ENCODE peak calls at places on chromosomes 4 and X, in nine cellular contexts. One of them, this sample, is unnamed.

GRCh38 chrX:43655151-43655676 is 885 bp upstream of the MAOA start:
- DNase-seq in Peyer's patch: peak; percentile 64
- DNase-seq in tibial artery: peak; percentile 70
- DNase-seq in pancreas: peak; percentile 50
- DNase-seq in adrenal gland: peak; percentile 42
- DNase-seq in breast epithelium: peak; percentile 52
- DNase-seq in A549: peak; percentile 15
- DNase-seq in mucosa of descending colon: no peak
- DNase-seq in lower lobe of right lung: peak; percentile 63
- DNase-seq in this sample: peak; percentile 56

GRCh38 chr4:78459327-78459726 is 92.2 kb upstream of the ANXA3 start:
- DNase-seq in adrenal gland: no peak
- DNase-seq in A549: no peak
- DNase-seq in Peyer's patch: no peak
- DNase-seq in breast epithelium: no peak
- DNase-seq in pancreas: no peak
- DNase-seq in tibial artery: no peak
- DNase-seq in lower lobe of right lung: no peak
- DNase-seq in mucosa of descending colon: no peak
- DNase-seq in this sample: no peak

GRCh38 chr4:177093964-177094363 is 215.7 kb upstream of the NEIL3 start:
- DNase-seq in Peyer's patch: no peak
- DNase-seq in breast epithelium: no peak
- DNase-seq in pancreas: no peak
- DNase-seq in lower lobe of right lung: no peak
- DNase-seq in adrenal gland: no peak
- DNase-seq in mucosa of descending colon: no peak
- DNase-seq in tibial artery: no peak
- DNase-seq in A549: no peak
- DNase-seq in this sample: no peak

GRCh38 chrX:71872542-71873458 is 37.8 kb upstream of the NHSL2 start:
- DNase-seq in adrenal gland: no peak
- DNase-seq in Peyer's patch: no peak
- DNase-seq in A549: no peak
- DNase-seq in lower lobe of right lung: no peak
- DNase-seq in pancreas: no peak
- DNase-seq in breast epithelium: no peak
- DNase-seq in tibial artery: no peak
- DNase-seq in mucosa of descending colon: no peak
- DNase-seq in this sample: no peak

GRCh38 chr4:110854021-110854678 is 231.3 kb upstream of the PITX2 start:
- DNase-seq in breast epithelium: no peak
- DNase-seq in adrenal gland: no peak
- DNase-seq in Peyer's patch: no peak
- DNase-seq in A549: no peak
- DNase-seq in pancreas: no peak
- DNase-seq in tibial artery: no peak
- DNase-seq in lower lobe of right lung: no peak
- DNase-seq in mucosa of descending colon: no peak
- DNase-seq in this sample: peak; percentile 84

GRCh38 chr4:182642831-182643230 is 274.4 kb downstream of the DCTD start:
- DNase-seq in pancreas: no peak
- DNase-seq in mucosa of descending colon: no peak
- DNase-seq in lower lobe of right lung: no peak
- DNase-seq in Peyer's patch: no peak
- DNase-seq in adrenal gland: no peak
- DNase-seq in A549: peak; percentile 0
- DNase-seq in tibial artery: no peak
- DNase-seq in breast epithelium: no peak
- DNase-seq in this sample: peak; percentile 62

GRCh38 chr4:133156096-133156495 is 7.0 kb downstream of the PCDH10 start:
- DNase-seq in lower lobe of right lung: no peak
- DNase-seq in breast epithelium: no peak
- DNase-seq in A549: no peak
- DNase-seq in pancreas: no peak
- DNase-seq in Peyer's patch: no peak
- DNase-seq in tibial artery: no peak
- DNase-seq in adrenal gland: no peak
- DNase-seq in mucosa of descending colon: no peak
- DNase-seq in this sample: no peak

GRCh38 chr4:41297832-41298231 is 41.1 kb downstream of the UCHL1 start:
- DNase-seq in Peyer's patch: no peak
- DNase-seq in breast epithelium: no peak
- DNase-seq in A549: no peak
- DNase-seq in lower lobe of right lung: no peak
- DNase-seq in mucosa of descending colon: no peak
- DNase-seq in pancreas: no peak
- DNase-seq in adrenal gland: no peak
- DNase-seq in tibial artery: no peak
- DNase-seq in this sample: no peak

GRCh38 chr4:188399834-188400233 is 260.6 kb downstream of the TRIML1 start:
- DNase-seq in pancreas: no peak
- DNase-seq in Peyer's patch: no peak
- DNase-seq in lower lobe of right lung: no peak
- DNase-seq in tibial artery: no peak
- DNase-seq in mucosa of descending colon: no peak
- DNase-seq in A549: no peak
- DNase-seq in breast epithelium: no peak
- DNase-seq in adrenal gland: no peak
- DNase-seq in this sample: no peak

GRCh38 chr4:31548823-31549222 is 828.7 kb downstream of the PCDH7 start:
- DNase-seq in lower lobe of right lung: no peak
- DNase-seq in pancreas: no peak
- DNase-seq in breast epithelium: no peak
- DNase-seq in Peyer's patch: no peak
- DNase-seq in tibial artery: no peak
- DNase-seq in adrenal gland: no peak
- DNase-seq in mucosa of descending colon: no peak
- DNase-seq in A549: no peak
- DNase-seq in this sample: no peak

GRCh38 chrX:47156611-47157520 is 11.8 kb downstream of the RBM10 start:
- DNase-seq in Peyer's patch: no peak
- DNase-seq in A549: no peak
- DNase-seq in tibial artery: no peak
- DNase-seq in mucosa of descending colon: no peak
- DNase-seq in adrenal gland: no peak
- DNase-seq in breast epithelium: no peak
- DNase-seq in pancreas: no peak
- DNase-seq in lower lobe of right lung: no peak
- DNase-seq in this sample: no peak

GRCh38 chr4:164926301-164926700 is 49.3 kb downstream of the APELA start:
- DNase-seq in lower lobe of right lung: no peak
- DNase-seq in pancreas: no peak
- DNase-seq in breast epithelium: no peak
- DNase-seq in mucosa of descending colon: no peak
- DNase-seq in Peyer's patch: no peak
- DNase-seq in tibial artery: no peak
- DNase-seq in adrenal gland: no peak
- DNase-seq in A549: no peak
- DNase-seq in this sample: no peak

GRCh38 chr4:19026281-19026680 is 1004.7 kb upstream of the LCORL start:
- DNase-seq in lower lobe of right lung: no peak
- DNase-seq in adrenal gland: no peak
- DNase-seq in breast epithelium: no peak
- DNase-seq in tibial artery: no peak
- DNase-seq in Peyer's patch: no peak
- DNase-seq in mucosa of descending colon: no peak
- DNase-seq in pancreas: peak; percentile 50
- DNase-seq in A549: no peak
- DNase-seq in this sample: peak; percentile 24

GRCh38 chr4:65046496-65047101 is 623.7 kb downstream of the EPHA5 start:
- DNase-seq in pancreas: no peak
- DNase-seq in Peyer's patch: no peak
- DNase-seq in adrenal gland: no peak
- DNase-seq in lower lobe of right lung: no peak
- DNase-seq in breast epithelium: no peak
- DNase-seq in tibial artery: no peak
- DNase-seq in A549: no peak
- DNase-seq in mucosa of descending colon: no peak
- DNase-seq in this sample: no peak

GRCh38 chrX:118100091-118100490 is 16.5 kb downstream of the KLHL13 start:
- DNase-seq in lower lobe of right lung: no peak
- DNase-seq in pancreas: no peak
- DNase-seq in tibial artery: no peak
- DNase-seq in A549: no peak
- DNase-seq in adrenal gland: no peak
- DNase-seq in mucosa of descending colon: no peak
- DNase-seq in Peyer's patch: no peak
- DNase-seq in breast epithelium: no peak
- DNase-seq in this sample: no peak

GRCh38 chr4:122854444-122854843 is 27.8 kb downstream of the FGF2 start:
- DNase-seq in adrenal gland: no peak
- DNase-seq in A549: no peak
- DNase-seq in mucosa of descending colon: no peak
- DNase-seq in breast epithelium: no peak
- DNase-seq in tibial artery: peak; percentile 68
- DNase-seq in Peyer's patch: no peak
- DNase-seq in lower lobe of right lung: no peak
- DNase-seq in pancreas: no peak
- DNase-seq in this sample: no peak

GRCh38 chr4:122851568-122851967 is 24.9 kb downstream of the FGF2 start:
- DNase-seq in Peyer's patch: no peak
- DNase-seq in pancreas: no peak
- DNase-seq in lower lobe of right lung: no peak
- DNase-seq in A549: no peak
- DNase-seq in tibial artery: no peak
- DNase-seq in breast epithelium: no peak
- DNase-seq in adrenal gland: no peak
- DNase-seq in mucosa of descending colon: no peak
- DNase-seq in this sample: no peak

GRCh38 chr4:122857160-122857559 is 30.5 kb downstream of the FGF2 start:
- DNase-seq in lower lobe of right lung: no peak
- DNase-seq in Peyer's patch: no peak
- DNase-seq in adrenal gland: no peak
- DNase-seq in mucosa of descending colon: no peak
- DNase-seq in A549: no peak
- DNase-seq in pancreas: no peak
- DNase-seq in tibial artery: no peak
- DNase-seq in breast epithelium: no peak
- DNase-seq in this sample: no peak

GRCh38 chr4:122855491-122855890 is 28.9 kb downstream of the FGF2 start:
- DNase-seq in pancreas: no peak
- DNase-seq in tibial artery: no peak
- DNase-seq in lower lobe of right lung: no peak
- DNase-seq in breast epithelium: no peak
- DNase-seq in Peyer's patch: no peak
- DNase-seq in A549: no peak
- DNase-seq in adrenal gland: no peak
- DNase-seq in mucosa of descending colon: no peak
- DNase-seq in this sample: no peak

DNA sequence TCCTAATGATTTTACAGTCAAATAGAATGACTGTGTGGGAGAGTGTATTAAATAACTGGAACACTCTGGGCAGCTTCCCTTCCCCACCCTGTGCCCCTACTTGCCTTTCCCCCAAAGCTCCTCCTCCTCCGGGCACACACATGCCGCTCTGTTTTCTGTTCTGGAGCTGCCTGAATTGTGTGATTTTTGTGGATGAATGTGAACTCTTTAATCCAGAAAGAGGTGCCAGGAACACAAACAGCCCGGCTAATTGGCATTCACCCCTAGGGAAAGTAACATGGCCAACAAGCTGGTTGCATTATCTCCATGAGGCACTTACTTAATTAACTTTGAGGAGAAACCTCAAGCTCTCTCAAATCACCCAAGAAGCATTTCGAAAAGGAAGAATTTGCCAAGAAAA is 28.2 kb downstream of the FGF2 start:
- DNase-seq in pancreas: no peak
- DNase-seq in tibial artery: peak; percentile 73
- DNase-seq in Peyer's patch: no peak
- DNase-seq in adrenal gland: no peak
- DNase-seq in lower lobe of right lung: no peak
- DNase-seq in mucosa of descending colon: no peak
- DNase-seq in A549: no peak
- DNase-seq in breast epithelium: no peak
- DNase-seq in this sample: no peak
- H3K4me1 ChIP-seq in pancreas: no peaks in the 10 kb centered on the region
- H3K4me1 ChIP-seq in tibial artery: no peaks in the 10 kb centered on the region
- H3K4me1 ChIP-seq in Peyer's patch: no peaks in the 10 kb centered on the region
- H3K4me1 ChIP-seq in adrenal gland: no peaks in the 10 kb centered on the region
- H3K4me1 ChIP-seq in lower lobe of right lung: peaks cover 9% of the 10 kb centered on the region
- H3K4me1 ChIP-seq in mucosa of descending colon: no peaks in the 10 kb centered on the region
- H3K4me1 ChIP-seq in A549: peaks cover 88% of the 10 kb centered on the region
- H3K4me1 ChIP-seq in breast epithelium: peaks cover 4% of the 10 kb centered on the region
- H3K4me1 ChIP-seq in this sample: no peaks in the 10 kb centered on the region

GRCh38 chr4:4641661-4642180 is 99.9 kb upstream of the STX18 start:
- DNase-seq in breast epithelium: no peak
- DNase-seq in adrenal gland: no peak
- DNase-seq in pancreas: no peak
- DNase-seq in mucosa of descending colon: no peak
- DNase-seq in A549: no peak
- DNase-seq in tibial artery: no peak
- DNase-seq in lower lobe of right lung: no peak
- DNase-seq in Peyer's patch: no peak
- DNase-seq in this sample: no peak
- H3K4me3 ChIP-seq in breast epithelium: no peak overlapping the region
- H3K4me3 ChIP-seq in adrenal gland: no peak overlapping the region
- H3K4me3 ChIP-seq in pancreas: no peak overlapping the region
- H3K4me3 ChIP-seq in mucosa of descending colon: no peak overlapping the region
- H3K4me3 ChIP-seq in A549: no peak overlapping the region
- H3K4me3 ChIP-seq in tibial artery: no peak overlapping the region
- H3K4me3 ChIP-seq in lower lobe of right lung: no peak overlapping the region
- H3K4me3 ChIP-seq in Peyer's patch: no peak overlapping the region
- H3K4me3 ChIP-seq in this sample: no peak overlapping the region

GRCh38 chrX:17527135-17527701 is 152.2 kb downstream of the NHS start:
- DNase-seq in Peyer's patch: no peak
- DNase-seq in pancreas: peak; percentile 49
- DNase-seq in breast epithelium: no peak
- DNase-seq in adrenal gland: peak; percentile 62
- DNase-seq in A549: no peak
- DNase-seq in lower lobe of right lung: peak; percentile 80
- DNase-seq in tibial artery: peak; percentile 79
- DNase-seq in mucosa of descending colon: no peak
- DNase-seq in this sample: no peak
- TF ChIP-seq CTCF in Peyer's patch: no peak
- TF ChIP-seq CTCF in pancreas: no peak
- TF ChIP-seq CTCF in breast epithelium: no peak
- TF ChIP-seq CTCF in adrenal gland: peak; percentile 23
- TF ChIP-seq CTCF in A549: no peak
- TF ChIP-seq CTCF in lower lobe of right lung: no peak
- TF ChIP-seq CTCF in tibial artery: no peak
- TF ChIP-seq CTCF in mucosa of descending colon: no peak
- TF ChIP-seq CTCF in this sample: no peak

DNA sequence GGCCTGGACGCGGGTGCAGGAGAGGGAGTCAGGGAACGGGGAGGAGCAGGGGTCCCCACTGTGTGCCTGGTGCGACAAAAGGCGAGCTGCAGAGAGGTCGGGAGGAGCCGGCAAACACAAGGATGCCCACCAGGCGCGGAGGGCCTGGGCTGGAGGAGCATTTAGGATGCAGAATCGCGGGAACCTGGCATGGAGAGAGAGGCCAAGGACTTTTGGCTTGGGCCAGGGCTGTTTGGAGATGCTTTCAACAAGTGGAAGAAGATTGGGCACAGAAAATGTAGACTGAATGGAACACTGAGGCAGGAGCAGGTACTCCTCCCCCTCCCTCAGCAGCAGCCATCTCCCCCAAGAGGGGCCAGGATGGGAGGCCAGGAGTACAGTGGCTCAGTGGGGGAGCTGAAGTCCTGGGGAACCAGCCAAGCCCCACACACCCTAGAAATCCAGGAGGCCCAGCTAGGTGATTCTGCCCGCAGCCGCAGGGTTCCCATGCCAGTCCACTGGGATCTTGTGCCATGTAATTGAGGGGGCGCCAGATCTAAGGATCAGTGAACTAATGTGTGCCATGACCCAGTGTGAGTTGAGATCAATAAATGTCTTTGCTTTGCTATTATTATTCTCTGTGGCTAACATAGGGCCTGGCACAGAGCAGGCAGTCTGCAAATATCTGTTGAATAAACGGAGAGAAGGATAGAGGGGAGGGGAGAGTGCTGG is 1.1 kb upstream of the ABLIM2 start:
- DNase-seq in adrenal gland: no peak
- DNase-seq in breast epithelium: no peak
- DNase-seq in A549: no peak
- DNase-seq in lower lobe of right lung: peak; percentile 24
- DNase-seq in pancreas: no peak
- DNase-seq in mucosa of descending colon: no peak
- DNase-seq in tibial artery: no peak
- DNase-seq in Peyer's patch: no peak
- DNase-seq in this sample: no peak
- H3K4me1 ChIP-seq in adrenal gland: peaks cover 21% of the 10 kb centered on the region
- H3K4me1 ChIP-seq in breast epithelium: peaks cover 5% of the 10 kb centered on the region
- H3K4me1 ChIP-seq in A549: peaks cover 3% of the 10 kb centered on the region
- H3K4me1 ChIP-seq in lower lobe of right lung: peaks cover 20% of the 10 kb centered on the region
- H3K4me1 ChIP-seq in pancreas: peaks cover 17% of the 10 kb centered on the region
- H3K4me1 ChIP-seq in mucosa of descending colon: peaks cover 9% of the 10 kb centered on the region
- H3K4me1 ChIP-seq in tibial artery: no peaks in the 10 kb centered on the region
- H3K4me1 ChIP-seq in Peyer's patch: no peaks in the 10 kb centered on the region
- H3K4me1 ChIP-seq in this sample: no peaks in the 10 kb centered on the region